ENCODE peak calls at places on chromosomes 7 and 10, in six cellular contexts. R is H9, E is astrocyte, L is K562, Y is fibroblast of lung, X is colonic mucosa. U is an unnamed sample.

GRCh38 chr10:12333382-12334185 is 15.8 kb upstream of the CAMK1D start:
- DNase-seq in L (no peak), R (no peak), X (peak), E (peak), Y (peak), U (peak)

GRCh38 chr10:113047605-113047962 is 97.5 kb downstream of the TCF7L2 start:
- DNase-seq in L (no peak), X (no peak), R (no peak), Y (peak), E (peak), U (no peak)

GRCh38 chr7:105304040-105304895 is 84.5 kb downstream of the SRPK2 start:
- DNase-seq in L (no peak), X (no peak), E (peak), R (no peak), Y (peak), U (peak)

GRCh38 chr10:317219-317868 is 182.1 kb downstream of the ZMYND11 start:
- DNase-seq in E (peak), R (no peak), X (peak), L (no peak), Y (peak), U (peak)

GRCh38 chr7:130822642-130823041 is 88.6 kb upstream of the KLF14 start:
- DNase-seq in R (no peak), L (no peak), X (no peak), Y (peak), E (peak), U (peak)

GRCh38 chr10:79444243-79445119 is 943 bp downstream of the ZCCHC24 start:
- DNase-seq in Y (peak), X (peak), R (peak), L (peak), E (no peak), U (peak)

GRCh38 chr7:82559203-82559805 is 115.7 kb upstream of the CACNA2D1 start:
- DNase-seq in E (no peak), X (no peak), L (no peak), R (peak), Y (peak), U (no peak)

GRCh38 chr7:43784030-43785001 is 25.8 kb downstream of the BLVRA start:
- DNase-seq in X (no peak), L (no peak), Y (peak), R (no peak), E (no peak), U (peak)

GRCh38 chr7:5421626-5422323 is 1.9 kb downstream of the TNRC18 start:
- DNase-seq in X (peak), L (peak), R (no peak), E (peak), Y (peak), U (peak)

GRCh38 chr7:28774529-28775057 is 183.5 kb downstream of the TRIL start:
- DNase-seq in R (no peak), L (no peak), X (no peak), Y (no peak), E (no peak), U (peak)

GRCh38 chr10:17109475-17110207 is 20.0 kb downstream of the CUBN start:
- DNase-seq in R (no peak), X (no peak), E (peak), L (no peak), Y (peak), U (peak)

GRCh38 chr7:37081436-37081835 is 357.1 kb upstream of the AOAH start:
- DNase-seq in X (peak), L (no peak), Y (no peak), E (no peak), R (no peak), U (no peak)

GRCh38 chr10:91123246-91123645 is 97.2 kb upstream of the PCGF5 start:
- DNase-seq in L (no peak), X (no peak), Y (no peak), R (no peak), E (no peak), U (no peak)

GRCh38 chr7:158176561-158177173 is 411.0 kb downstream of the PTPRN2 start:
- DNase-seq in Y (no peak), E (no peak), L (no peak), X (no peak), R (no peak), U (no peak)

GRCh38 chr10:118458957-118459641 is 117.0 kb upstream of the FAM204A start:
- DNase-seq in X (no peak), R (no peak), L (no peak), Y (no peak), E (no peak), U (peak)

GRCh38 chr7:84399661-84400060 is 205.1 kb upstream of the SEMA3A start:
- DNase-seq in X (no peak), L (no peak), R (no peak), Y (no peak), E (no peak), U (no peak)

GRCh38 chr10:71611131-71611530 is 108.4 kb downstream of the C10orf105 start:
- DNase-seq in R (no peak), Y (no peak), L (no peak), X (no peak), E (no peak), U (no peak)

GRCh38 chr10:84333864-84334451 is 5.6 kb downstream of the CCSER2 start:
- DNase-seq in X (no peak), R (no peak), Y (peak), L (peak), E (peak), U (peak)

GRCh38 chr10:110364531-110364937 is 59.8 kb upstream of the SMNDC1 start:
- DNase-seq in Y (no peak), X (no peak), E (no peak), L (no peak), R (no peak), U (no peak)

GRCh38 chr10:32713560-32713959 is 244.5 kb downstream of the ITGB1 start:
- DNase-seq in Y (no peak), L (no peak), R (no peak), E (no peak), X (no peak), U (peak)

GRCh38 chr7:148505955-148506354 is 84.6 kb upstream of the C7orf33 start:
- DNase-seq in R (no peak), E (no peak), Y (no peak), L (no peak), X (no peak), U (no peak)

GRCh38 chr7:1243290-1243963 is 10.8 kb downstream of the UNCX start:
- DNase-seq in R (no peak), E (no peak), L (no peak), Y (no peak), X (no peak), U (no peak)

GRCh38 chr7:117072620-117073118 is 119.4 kb downstream of the ST7 start:
- DNase-seq in L (no peak), E (peak), R (no peak), Y (peak), X (no peak), U (peak)

GRCh38 chr7:12961910-12962309 is 274.5 kb downstream of the ARL4A start:
- DNase-seq in R (no peak), Y (no peak), L (no peak), X (no peak), E (no peak), U (no peak)

GRCh38 chr7:43824963-43825362 is 44.4 kb downstream of the MRPS24 start:
- DNase-seq in L (no peak), R (no peak), E (peak), X (no peak), Y (peak), U (peak)

DNA sequence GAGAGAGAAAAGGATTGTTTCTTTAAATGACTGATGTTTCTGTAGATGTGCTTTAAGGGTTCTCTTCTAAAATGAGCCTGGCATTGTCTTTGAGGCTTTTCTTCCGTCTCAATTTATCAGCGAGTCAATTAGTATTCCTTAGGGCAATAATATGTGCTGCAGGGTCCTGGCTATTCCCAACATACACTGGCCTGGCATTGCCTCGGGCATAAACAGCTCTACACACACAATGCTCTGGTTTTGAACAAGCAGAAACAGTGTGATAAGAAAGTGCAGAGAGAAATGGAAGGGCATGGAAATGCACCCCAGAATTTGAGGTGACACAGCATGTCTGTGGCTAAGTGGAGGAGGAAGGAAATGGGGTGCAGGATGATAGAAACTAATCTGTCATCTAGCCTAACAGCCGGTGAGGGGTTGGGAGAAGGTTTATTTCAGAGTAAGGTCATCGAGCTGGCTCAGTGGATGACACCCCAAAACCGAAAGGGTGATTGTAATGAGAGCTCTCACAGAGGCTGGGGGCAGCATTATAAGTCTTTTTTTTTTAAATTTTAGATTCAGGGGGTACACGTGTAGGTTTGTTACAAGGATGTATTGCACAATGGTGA is 67.5 kb upstream of the ARHGAP21 start:
- DNase-seq in Y (no peak), R (no peak), E (no peak), X (no peak), L (no peak), U (no peak)
- H3K9ac ChIP-seq in Y (no peak), R (no peak), E (no peak), X (no peak), L (no peak), U (no peak)

DNA sequence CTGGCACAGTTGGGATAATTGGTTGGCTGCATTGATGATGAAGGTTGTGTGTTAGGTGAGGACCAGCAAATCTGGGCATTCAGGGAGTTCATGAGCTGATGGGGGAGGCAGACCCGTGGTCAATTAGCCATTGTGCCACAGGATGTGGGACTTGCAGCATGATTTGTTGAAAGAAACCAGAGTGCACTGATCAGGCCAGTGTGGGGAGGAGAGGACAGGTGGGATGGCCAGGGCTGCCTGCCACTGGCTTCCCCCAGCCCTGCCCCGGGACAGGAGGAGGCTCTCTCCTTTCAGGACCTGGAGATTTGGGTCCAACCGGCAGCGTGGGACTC is 4.3 kb downstream of the CLIP2 start:
- DNase-seq in R (no peak), L (no peak), X (no peak), E (no peak), Y (no peak), U (no peak)
- H3K27ac ChIP-seq in R (no peak), L (no peak), X (peak), E (no peak), Y (no peak), U (peak)

GRCh38 chr10:119642556-119643111 is 8.5 kb upstream of the BAG3 start:
- DNase-seq in R (no peak), X (no peak), Y (peak), E (peak), L (no peak), U (no peak)

GRCh38 chr10:119644994-119645393 is 6.2 kb upstream of the BAG3 start:
- DNase-seq in X (no peak), R (no peak), E (no peak), Y (no peak), L (no peak), U (no peak)

GRCh38 chr10:119640875-119641526 is 10.2 kb upstream of the BAG3 start:
- DNase-seq in Y (no peak), R (no peak), L (no peak), E (no peak), X (no peak), U (no peak)

GRCh38 chr10:119643306-119644214 is 7.6 kb upstream of the BAG3 start:
- DNase-seq in Y (peak), R (no peak), E (peak), L (no peak), X (no peak), U (peak)

GRCh38 chr10:119644215-119644826 is 6.9 kb upstream of the BAG3 start:
- DNase-seq in R (peak), Y (no peak), X (no peak), E (no peak), L (no peak), U (peak)
- H3K9ac ChIP-seq in R (no peak), Y (no peak), X (no peak), E (no peak), L (no peak), U (peak)

GRCh38 chr10:127966875-127967274 is 60.0 kb downstream of the PTPRE start:
- DNase-seq in X (no peak), E (no peak), R (peak), Y (no peak), L (no peak), U (no peak)

GRCh38 chr10:127968659-127969058 is 61.8 kb downstream of the PTPRE start:
- DNase-seq in X (no peak), Y (peak), E (peak), L (no peak), R (no peak), U (no peak)

GRCh38 chr10:127964644-127965043 is 57.7 kb downstream of the PTPRE start:
- DNase-seq in Y (no peak), L (no peak), E (no peak), R (peak), X (no peak), U (peak)

GRCh38 chr10:127971101-127971946 is 64.4 kb downstream of the PTPRE start:
- DNase-seq in X (no peak), L (no peak), E (no peak), R (peak), Y (no peak), U (no peak)

DNA sequence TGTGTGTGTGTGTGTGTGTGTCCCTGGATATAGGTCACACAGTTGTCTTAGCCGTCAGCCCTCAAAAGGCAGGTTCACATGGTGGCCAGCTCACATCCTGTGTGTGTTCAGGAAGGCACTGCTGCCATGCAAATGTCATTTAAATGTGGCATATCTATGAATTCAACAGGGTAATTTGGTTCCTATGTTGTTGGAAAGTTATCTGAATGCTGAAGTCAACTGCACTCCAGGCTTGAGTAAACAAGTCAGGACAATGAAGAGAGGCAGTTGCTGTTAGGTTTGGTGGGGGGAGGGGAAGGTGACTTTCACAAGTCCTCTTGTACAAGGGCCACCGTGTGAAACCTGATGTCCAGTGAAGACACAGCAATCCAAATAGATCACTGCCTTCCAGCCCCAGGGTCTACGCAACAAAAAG is 61.1 kb downstream of the PTPRE start:
- DNase-seq in L (no peak), Y (no peak), E (no peak), X (no peak), R (peak), U (no peak)
- H3K27ac ChIP-seq in L (no peak), Y (no peak), E (no peak), X (no peak), R (no peak), U (no peak)

GRCh38 chr7:39609462-39610149 is 13.8 kb upstream of the RALA start:
- DNase-seq in L (no peak), E (no peak), X (no peak), R (peak), Y (no peak), U (peak)

GRCh38 chr7:39606941-39607340 is 16.4 kb upstream of the RALA start:
- DNase-seq in R (no peak), X (no peak), Y (no peak), E (no peak), L (no peak), U (no peak)

GRCh38 chr7:39607865-39608264 is 15.5 kb upstream of the RALA start:
- DNase-seq in R (no peak), X (no peak), E (no peak), L (no peak), Y (no peak), U (no peak)

GRCh38 chr7:39608278-39608677 is 15.1 kb upstream of the RALA start:
- DNase-seq in R (no peak), X (no peak), E (no peak), L (no peak), Y (no peak), U (no peak)

DNA sequence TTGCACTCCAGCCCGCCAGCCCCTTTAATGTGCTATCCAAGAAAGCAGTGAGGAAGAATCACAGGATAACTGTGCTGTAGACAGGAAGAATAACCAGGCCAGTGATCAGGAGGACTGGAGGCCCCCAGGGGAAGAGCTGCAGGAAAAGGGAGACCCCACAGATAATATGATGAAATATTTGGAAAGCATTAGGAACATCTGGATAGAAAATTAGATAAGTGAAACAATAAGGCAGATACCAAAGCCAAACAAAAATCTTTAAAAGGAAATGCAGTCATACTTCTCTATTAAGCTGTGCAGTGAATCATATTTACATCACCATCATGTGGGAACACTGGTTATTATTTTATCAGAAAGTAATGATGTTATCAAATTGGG is 14.3 kb upstream of the RALA start:
- DNase-seq in E (peak), Y (peak), L (no peak), R (no peak), X (no peak), U (peak)
- H3K9ac ChIP-seq in E (peak), Y (peak), L (no peak), R (no peak), X (no peak), U (peak)

GRCh38 chr10:99777918-99778716 is 4.3 kb upstream of the ABCC2 start:
- DNase-seq in E (no peak), X (no peak), R (peak), Y (no peak), L (no peak), U (no peak)
- H3K27ac ChIP-seq in E (peak), X (no peak), R (no peak), Y (no peak), L (no peak), U (peak)